ENCODE peak calls at places on chromosomes 6 and 20, in six cellular contexts. One of them, this sample, is unnamed.

GRCh38 chr20:20535051-20535450 is 167.1 kb downstream of the INSM1 start:
- DNase-seq in AG04450: no peak
- DNase-seq in ovary: no peak
- DNase-seq in WERI-Rb-1: no peak
- DNase-seq in HCT116: no peak
- DNase-seq in CD4-positive, alpha-beta memory T cell: no peak
- DNase-seq in this sample: no peak

GRCh38 chr6:17159240-17159639 is 57.4 kb downstream of the STMND1 start:
- DNase-seq in AG04450: no peak
- DNase-seq in ovary: no peak
- DNase-seq in WERI-Rb-1: no peak
- DNase-seq in HCT116: no peak
- DNase-seq in CD4-positive, alpha-beta memory T cell: no peak
- DNase-seq in this sample: no peak

GRCh38 chr6:111663692-111664564 is 58.2 kb upstream of the TRAF3IP2 start:
- DNase-seq in AG04450: no peak
- DNase-seq in ovary: peak; percentile 65
- DNase-seq in WERI-Rb-1: no peak
- DNase-seq in HCT116: no peak
- DNase-seq in CD4-positive, alpha-beta memory T cell: no peak
- DNase-seq in this sample: no peak

GRCh38 chr6:155524249-155524651 is 68.6 kb upstream of the NOX3 start:
- DNase-seq in AG04450: no peak
- DNase-seq in ovary: no peak
- DNase-seq in WERI-Rb-1: no peak
- DNase-seq in HCT116: no peak
- DNase-seq in CD4-positive, alpha-beta memory T cell: no peak
- DNase-seq in this sample: peak; percentile 36

GRCh38 chr6:39063520-39063919 is 14.9 kb downstream of the GLP1R start:
- DNase-seq in AG04450: no peak
- DNase-seq in ovary: no peak
- DNase-seq in WERI-Rb-1: no peak
- DNase-seq in HCT116: no peak
- DNase-seq in CD4-positive, alpha-beta memory T cell: no peak
- DNase-seq in this sample: no peak

GRCh38 chr20:43528258-43528875 is 20.9 kb downstream of the L3MBTL1 start:
- DNase-seq in AG04450: no peak
- DNase-seq in ovary: no peak
- DNase-seq in WERI-Rb-1: no peak
- DNase-seq in HCT116: no peak
- DNase-seq in CD4-positive, alpha-beta memory T cell: no peak
- DNase-seq in this sample: no peak

GRCh38 chr6:62808575-62809293 is 402.5 kb upstream of the FKBP1C start:
- DNase-seq in AG04450: no peak
- DNase-seq in ovary: no peak
- DNase-seq in WERI-Rb-1: no peak
- DNase-seq in HCT116: no peak
- DNase-seq in CD4-positive, alpha-beta memory T cell: no peak
- DNase-seq in this sample: no peak

GRCh38 chr6:156013155-156013554 is 557.5 kb upstream of the NOX3 start:
- DNase-seq in AG04450: no peak
- DNase-seq in ovary: no peak
- DNase-seq in WERI-Rb-1: no peak
- DNase-seq in HCT116: no peak
- DNase-seq in CD4-positive, alpha-beta memory T cell: no peak
- DNase-seq in this sample: no peak

GRCh38 chr6:111681856-111682255 is 76.2 kb upstream of the TRAF3IP2 start:
- DNase-seq in AG04450: no peak
- DNase-seq in ovary: no peak
- DNase-seq in WERI-Rb-1: no peak
- DNase-seq in HCT116: no peak
- DNase-seq in CD4-positive, alpha-beta memory T cell: no peak
- DNase-seq in this sample: no peak

GRCh38 chr20:35680464-35681183 is 15.9 kb upstream of the CPNE1 start:
- DNase-seq in AG04450: no peak
- DNase-seq in ovary: no peak
- DNase-seq in WERI-Rb-1: no peak
- DNase-seq in HCT116: no peak
- DNase-seq in CD4-positive, alpha-beta memory T cell: no peak
- DNase-seq in this sample: no peak

GRCh38 chr6:25962368-25963127 is at the start of gene TRIM38:
- DNase-seq in AG04450: peak; percentile 53
- DNase-seq in ovary: peak; percentile 81
- DNase-seq in WERI-Rb-1: no peak
- DNase-seq in HCT116: peak; percentile 54
- DNase-seq in CD4-positive, alpha-beta memory T cell: peak; percentile 87
- DNase-seq in this sample: peak; percentile 84

GRCh38 chr6:66568271-66568670 is 861.2 kb upstream of the EYS start:
- DNase-seq in AG04450: no peak
- DNase-seq in ovary: no peak
- DNase-seq in WERI-Rb-1: peak; percentile 18
- DNase-seq in HCT116: no peak
- DNase-seq in CD4-positive, alpha-beta memory T cell: no peak
- DNase-seq in this sample: no peak

GRCh38 chr6:108655840-108656650 is 95.3 kb downstream of the FOXO3 start:
- DNase-seq in AG04450: peak; percentile 65
- DNase-seq in ovary: peak; percentile 50
- DNase-seq in WERI-Rb-1: no peak
- DNase-seq in HCT116: no peak
- DNase-seq in CD4-positive, alpha-beta memory T cell: no peak
- DNase-seq in this sample: no peak

GRCh38 chr20:818001-818664 is 15.4 kb upstream of the FAM110A start:
- DNase-seq in AG04450: no peak
- DNase-seq in ovary: no peak
- DNase-seq in WERI-Rb-1: no peak
- DNase-seq in HCT116: peak; percentile 48
- DNase-seq in CD4-positive, alpha-beta memory T cell: no peak
- DNase-seq in this sample: no peak

GRCh38 chr20:39010496-39010895 is 48.4 kb downstream of the DHX35 start:
- DNase-seq in AG04450: no peak
- DNase-seq in ovary: no peak
- DNase-seq in WERI-Rb-1: no peak
- DNase-seq in HCT116: no peak
- DNase-seq in CD4-positive, alpha-beta memory T cell: no peak
- DNase-seq in this sample: no peak

GRCh38 chr6:1639430-1639829 is 29.7 kb downstream of the FOXC1 start:
- DNase-seq in AG04450: no peak
- DNase-seq in ovary: no peak
- DNase-seq in WERI-Rb-1: no peak
- DNase-seq in HCT116: no peak
- DNase-seq in CD4-positive, alpha-beta memory T cell: no peak
- DNase-seq in this sample: no peak

GRCh38 chr6:7148100-7148822 is 40.5 kb downstream of the RREB1 start:
- DNase-seq in AG04450: no peak
- DNase-seq in ovary: no peak
- DNase-seq in WERI-Rb-1: no peak
- DNase-seq in HCT116: no peak
- DNase-seq in CD4-positive, alpha-beta memory T cell: no peak
- DNase-seq in this sample: no peak

GRCh38 chr20:44748005-44748370 is 2.3 kb downstream of the KCNK15 start:
- DNase-seq in AG04450: no peak
- DNase-seq in ovary: no peak
- DNase-seq in WERI-Rb-1: no peak
- DNase-seq in HCT116: peak; percentile 18
- DNase-seq in CD4-positive, alpha-beta memory T cell: no peak
- DNase-seq in this sample: no peak

GRCh38 chr6:26249709-26249958 is 115.4 kb upstream of the BTN3A2 start:
- DNase-seq in AG04450: no peak
- DNase-seq in ovary: no peak
- DNase-seq in WERI-Rb-1: no peak
- DNase-seq in HCT116: no peak
- DNase-seq in CD4-positive, alpha-beta memory T cell: no peak
- DNase-seq in this sample: peak; percentile 73

GRCh38 chr6:37048851-37049734 is 43.6 kb downstream of the FGD2 start:
- DNase-seq in AG04450: peak; percentile 73
- DNase-seq in ovary: peak; percentile 69
- DNase-seq in WERI-Rb-1: no peak
- DNase-seq in HCT116: no peak
- DNase-seq in CD4-positive, alpha-beta memory T cell: peak; percentile 69
- DNase-seq in this sample: peak; percentile 93

DNA sequence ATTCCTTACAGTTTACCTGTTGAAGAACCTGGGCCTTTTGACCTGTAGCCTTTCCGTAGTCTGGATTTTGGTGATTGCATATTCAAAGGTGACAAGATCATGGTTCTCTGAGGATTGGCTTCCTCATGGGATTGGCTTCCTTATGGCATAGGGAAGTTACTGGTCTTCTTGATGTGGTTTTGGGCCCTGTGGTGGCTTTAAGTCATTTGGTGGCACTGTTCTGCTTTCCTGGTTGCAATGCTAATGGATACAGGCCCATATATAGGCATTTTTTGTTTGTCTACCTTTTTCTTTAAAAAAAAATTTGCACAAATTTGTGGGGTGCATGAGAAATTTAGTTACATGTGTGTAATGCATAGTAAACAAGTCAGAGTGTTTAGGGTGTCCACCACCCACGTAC is 185.7 kb downstream of the CDKAL1 start:
- DNase-seq in AG04450: no peak
- DNase-seq in ovary: no peak
- DNase-seq in WERI-Rb-1: no peak
- DNase-seq in HCT116: no peak
- DNase-seq in CD4-positive, alpha-beta memory T cell: no peak
- DNase-seq in this sample: no peak
- H3K27ac ChIP-seq in AG04450: no peak overlapping the region
- H3K27ac ChIP-seq in ovary: no peak overlapping the region
- H3K27ac ChIP-seq in WERI-Rb-1: no peak overlapping the region
- H3K27ac ChIP-seq in HCT116: no peak overlapping the region
- H3K27ac ChIP-seq in CD4-positive, alpha-beta memory T cell: no peak overlapping the region
- H3K27ac ChIP-seq in this sample: no peak overlapping the region

GRCh38 chr6:159616456-159616855 is 76.6 kb downstream of the SOD2 start:
- DNase-seq in AG04450: no peak
- DNase-seq in ovary: no peak
- DNase-seq in WERI-Rb-1: no peak
- DNase-seq in HCT116: no peak
- DNase-seq in CD4-positive, alpha-beta memory T cell: no peak
- DNase-seq in this sample: no peak
- H3K9me3 ChIP-seq in AG04450: peaks cover 5% of the 10 kb centered on the region
- H3K9me3 ChIP-seq in ovary: no peaks in the 10 kb centered on the region
- H3K9me3 ChIP-seq in WERI-Rb-1: peaks cover 4% of the 10 kb centered on the region
- H3K9me3 ChIP-seq in HCT116: no peaks in the 10 kb centered on the region
- H3K9me3 ChIP-seq in CD4-positive, alpha-beta memory T cell: peaks cover 6% of the 10 kb centered on the region
- H3K9me3 ChIP-seq in this sample: no peaks in the 10 kb centered on the region

GRCh38 chr6:130603391-130603790 is 223.8 kb upstream of the SMLR1 start:
- DNase-seq in AG04450: no peak
- DNase-seq in ovary: no peak
- DNase-seq in WERI-Rb-1: no peak
- DNase-seq in HCT116: no peak
- DNase-seq in CD4-positive, alpha-beta memory T cell: no peak
- DNase-seq in this sample: no peak

GRCh38 chr6:130600880-130601341 is 226.3 kb upstream of the SMLR1 start:
- DNase-seq in AG04450: peak; percentile 50
- DNase-seq in ovary: no peak
- DNase-seq in WERI-Rb-1: no peak
- DNase-seq in HCT116: no peak
- DNase-seq in CD4-positive, alpha-beta memory T cell: no peak
- DNase-seq in this sample: peak; percentile 75

GRCh38 chr6:130593948-130594347 is 228.1 kb downstream of the TMEM200A start:
- DNase-seq in AG04450: no peak
- DNase-seq in ovary: no peak
- DNase-seq in WERI-Rb-1: no peak
- DNase-seq in HCT116: no peak
- DNase-seq in CD4-positive, alpha-beta memory T cell: no peak
- DNase-seq in this sample: no peak

GRCh38 chr6:130602151-130602770 is 224.9 kb upstream of the SMLR1 start:
- DNase-seq in AG04450: peak; percentile 82
- DNase-seq in ovary: no peak
- DNase-seq in WERI-Rb-1: no peak
- DNase-seq in HCT116: peak; percentile 94
- DNase-seq in CD4-positive, alpha-beta memory T cell: peak; percentile 12
- DNase-seq in this sample: peak; percentile 65

DNA sequence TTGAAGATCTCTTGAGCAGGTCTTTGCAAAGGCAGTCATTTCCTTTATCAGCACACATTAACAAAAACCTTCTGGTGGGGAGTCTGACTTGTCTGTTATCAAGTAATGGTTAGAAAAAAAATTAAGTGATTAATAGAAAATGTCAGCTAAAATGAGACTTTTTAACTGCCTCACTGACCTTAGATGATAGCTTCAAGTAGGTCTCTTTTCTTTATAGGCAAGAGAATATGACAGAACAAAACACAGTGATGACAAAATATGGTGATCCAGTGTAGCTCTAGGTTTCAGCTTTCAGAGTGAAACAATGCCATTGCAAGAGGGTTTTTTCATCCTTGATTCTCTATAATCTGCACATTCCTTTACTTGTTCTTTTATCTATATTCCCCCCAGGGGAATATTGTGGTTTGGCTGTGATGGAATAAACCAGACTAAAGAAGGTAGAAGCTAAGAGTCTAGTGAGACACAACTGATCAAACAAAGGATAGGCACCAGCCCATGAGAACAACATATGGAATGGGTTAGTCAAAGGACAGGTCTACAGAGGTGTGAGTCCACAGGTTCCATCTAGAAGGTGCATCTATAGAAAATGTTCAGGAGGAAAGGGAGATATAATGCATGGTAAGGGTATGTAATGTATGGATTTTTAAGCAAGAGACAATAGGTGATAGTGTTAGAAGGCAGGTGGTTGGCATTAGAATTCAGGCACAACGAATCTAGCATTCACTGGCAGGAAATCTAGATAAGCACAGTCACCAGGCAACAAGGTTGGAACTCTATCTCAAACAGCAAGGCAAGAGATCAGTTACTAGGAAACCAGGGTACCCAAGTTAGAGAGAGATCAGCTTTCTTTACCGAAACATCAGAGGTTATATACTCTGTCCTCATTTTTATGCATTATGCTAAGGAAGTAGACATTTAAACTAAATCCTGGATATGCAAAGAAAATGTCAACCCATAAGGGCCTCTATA is 228.9 kb upstream of the SMLR1 start:
- DNase-seq in AG04450: no peak
- DNase-seq in ovary: no peak
- DNase-seq in WERI-Rb-1: no peak
- DNase-seq in HCT116: no peak
- DNase-seq in CD4-positive, alpha-beta memory T cell: no peak
- DNase-seq in this sample: peak; percentile 6
- H3K27ac ChIP-seq in AG04450: no peak overlapping the region
- H3K27ac ChIP-seq in ovary: no peak overlapping the region
- H3K27ac ChIP-seq in WERI-Rb-1: no peak overlapping the region
- H3K27ac ChIP-seq in HCT116: no peak overlapping the region
- H3K27ac ChIP-seq in CD4-positive, alpha-beta memory T cell: no peak overlapping the region
- H3K27ac ChIP-seq in this sample: no peak overlapping the region

GRCh38 chr20:30488941-30489601 is 768.4 kb upstream of the DEFB115 start:
- DNase-seq in AG04450: no peak
- DNase-seq in ovary: no peak
- DNase-seq in WERI-Rb-1: no peak
- DNase-seq in HCT116: no peak
- DNase-seq in CD4-positive, alpha-beta memory T cell: no peak
- DNase-seq in this sample: no peak
- H3K9me3 ChIP-seq in AG04450: peaks cover 68% of the 10 kb centered on the region
- H3K9me3 ChIP-seq in ovary: no peaks in the 10 kb centered on the region
- H3K9me3 ChIP-seq in WERI-Rb-1: peaks cover 8% of the 10 kb centered on the region
- H3K9me3 ChIP-seq in HCT116: no peaks in the 10 kb centered on the region
- H3K9me3 ChIP-seq in CD4-positive, alpha-beta memory T cell: no peaks in the 10 kb centered on the region
- H3K9me3 ChIP-seq in this sample: no peaks in the 10 kb centered on the region

GRCh38 chr6:47041741-47042140 is 391 bp downstream of the ADGRF1 start:
- DNase-seq in AG04450: no peak
- DNase-seq in ovary: no peak
- DNase-seq in WERI-Rb-1: no peak
- DNase-seq in HCT116: no peak
- DNase-seq in CD4-positive, alpha-beta memory T cell: no peak
- DNase-seq in this sample: no peak
- H3K27ac ChIP-seq in AG04450: no peak overlapping the region
- H3K27ac ChIP-seq in ovary: no peak overlapping the region
- H3K27ac ChIP-seq in WERI-Rb-1: no peak overlapping the region
- H3K27ac ChIP-seq in HCT116: peak overlapping the region; percentile 53
- H3K27ac ChIP-seq in CD4-positive, alpha-beta memory T cell: no peak overlapping the region
- H3K27ac ChIP-seq in this sample: no peak overlapping the region